ENCODE peak calls at places on chromosomes 13 and 19, in six cellular contexts. V is NCI-H82; H is stimulated activated CD4-positive, alpha-beta T cell treated with anti-CD3 and anti-CD28 coated beads, Interleukin-15, amount 100 ng/mL, for 1 hour; I is GM04503; J is AG09309; P is activated CD4-positive, alpha-beta T cell treated with anti-CD3 and anti-CD28 coated beads, Interleukin-2, amount 10 ng/mL, durations not matched to agents 7 days and 5 days. E is an unnamed sample.

GRCh38 chr13:29484236-29484635 is 111.3 kb downstream of the SLC7A1 start:
- DNase-seq in V (peak), H (no peak), I (no peak), J (no peak), P (no peak), E (no peak)

GRCh38 chr13:87280139-87280538 is 391.0 kb upstream of the SLITRK5 start:
- DNase-seq in V (peak), H (no peak), I (no peak), J (no peak), P (no peak), E (peak)

GRCh38 chr19:35318679-35319448 is 10.1 kb upstream of the CD22 start:
- DNase-seq in V (no peak), H (no peak), I (peak), J (peak), P (no peak), E (peak)

GRCh38 chr13:32134241-32134801 is 102.7 kb downstream of the FRY start:
- DNase-seq in V (no peak), H (no peak), I (no peak), J (no peak), P (no peak), E (peak)

GRCh38 chr13:78137404-78138142 is 218.9 kb upstream of the EDNRB start:
- DNase-seq in V (peak), H (no peak), I (peak), J (peak), P (no peak), E (peak)

GRCh38 chr13:95679722-95680121 is 2.8 kb downstream of the DNAJC3 start:
- DNase-seq in V (no peak), H (no peak), I (no peak), J (no peak), P (no peak), E (no peak)

GRCh38 chr13:52749446-52749845 is 9.8 kb upstream of the CNMD start:
- DNase-seq in V (peak), H (no peak), I (no peak), J (no peak), P (no peak), E (no peak)

GRCh38 chr19:55379161-55379560 is 2.5 kb downstream of the TMEM190 start:
- DNase-seq in V (peak), H (no peak), I (no peak), J (no peak), P (no peak), E (no peak)

GRCh38 chr13:30017880-30018279 is 167.5 kb upstream of the UBL3 start:
- DNase-seq in V (peak), H (no peak), I (no peak), J (no peak), P (no peak), E (no peak)

GRCh38 chr19:397321-397720 is 11.6 kb downstream of the C2CD4C start:
- DNase-seq in V (no peak), H (no peak), I (no peak), J (no peak), P (no peak), E (no peak)

GRCh38 chr19:4800591-4801081 is 9.1 kb downstream of the FEM1A start:
- DNase-seq in V (no peak), H (no peak), I (no peak), J (no peak), P (no peak), E (no peak)

GRCh38 chr13:67275351-67275989 is 45.3 kb upstream of the PCDH9 start:
- DNase-seq in V (peak), H (no peak), I (no peak), J (no peak), P (no peak), E (no peak)

GRCh38 chr19:55344444-55344843 is 4.8 kb downstream of the KMT5C start:
- DNase-seq in V (no peak), H (no peak), I (no peak), J (no peak), P (no peak), E (no peak)

GRCh38 chr13:112732679-112733078 is 42.8 kb downstream of the ATP11A start:
- DNase-seq in V (no peak), H (no peak), I (no peak), J (no peak), P (no peak), E (no peak)

E was measured in iris pigment epithelial cell.